ENCODE peak calls at places on chromosomes 13 and 19, in seven cellular contexts. J is fibroblast of mammary gland, G is fibroblast of the aortic adventitia, A is GM10248, L is suprapubic skin, X is cardiac fibroblast, Y is kidney. V is an unnamed sample.

GRCh38 chr19:5803752-5804515 is 933 bp upstream of the NRTN start:
- DNase-seq in J (peak; percentile 78), G (peak; percentile 72), A (peak; percentile 96), L (peak; percentile 93), X (peak; percentile 90), Y (peak; percentile 95), V (peak; percentile 96)

GRCh38 chr13:63516124-63516523 is 2100.5 kb upstream of the PCDH20 start:
- DNase-seq in J (no peak), G (no peak), A (no peak), L (no peak), X (no peak), Y (no peak), V (no peak)

GRCh38 chr13:112997188-112998135 is 28.4 kb downstream of the MCF2L start:
- DNase-seq in J (no peak), G (no peak), A (no peak), L (no peak), X (no peak), Y (no peak), V (no peak)

GRCh38 chr13:40430234-40430633 is 236.2 kb downstream of the FOXO1 start:
- DNase-seq in J (no peak), G (no peak), A (no peak), L (no peak), X (no peak), Y (no peak), V (no peak)

GRCh38 chr19:33311326-33311682 is 9.0 kb upstream of the CEBPA start:
- DNase-seq in J (no peak), G (no peak), A (peak; percentile 16), L (no peak), X (no peak), Y (no peak), V (peak; percentile 80)

GRCh38 chr19:10503002-10503789 is at the start of gene KEAP1:
- DNase-seq in J (no peak), G (peak; percentile 18), A (no peak), L (no peak), X (peak; percentile 26), Y (no peak), V (peak; percentile 82)

GRCh38 chr19:5907216-5907615 is 2.5 kb downstream of the VMAC start:
- DNase-seq in J (peak; percentile 19), G (no peak), A (no peak), L (no peak), X (no peak), Y (no peak), V (no peak)

GRCh38 chr19:38361633-38362075 is 12.7 kb upstream of the PSMD8 start:
- DNase-seq in J (peak; percentile 52), G (peak; percentile 48), A (peak; percentile 85), L (peak; percentile 81), X (peak; percentile 71), Y (peak; percentile 91), V (peak; percentile 90)

GRCh38 chr13:77533875-77534788 is 1.4 kb upstream of the SCEL start:
- DNase-seq in J (peak; percentile 26), G (no peak), A (no peak), L (no peak), X (no peak), Y (no peak), V (no peak)

GRCh38 chr13:49791214-49791752 is 1.2 kb downstream of the KPNA3 start:
- DNase-seq in J (peak; percentile 46), G (peak; percentile 32), A (peak; percentile 48), L (no peak), X (peak; percentile 50), Y (no peak), V (no peak)

GRCh38 chr19:18733196-18733647 is 49.7 kb downstream of the CRTC1 start:
- DNase-seq in J (peak; percentile 60), G (peak; percentile 79), A (no peak), L (no peak), X (peak; percentile 86), Y (peak; percentile 72), V (no peak)

GRCh38 chr19:2969104-2969504 is 8.3 kb upstream of the TLE6 start:
- DNase-seq in J (peak; percentile 49), G (peak; percentile 69), A (no peak), L (no peak), X (peak; percentile 89), Y (peak; percentile 87), V (no peak)

GRCh38 chr19:2962018-2962670 is 15.2 kb upstream of the TLE6 start:
- DNase-seq in J (peak; percentile 87), G (peak; percentile 92), A (peak; percentile 72), L (no peak), X (peak; percentile 81), Y (no peak), V (no peak)

GRCh38 chr19:2963122-2963521 is 14.2 kb upstream of the TLE6 start:
- DNase-seq in J (no peak), G (no peak), A (no peak), L (no peak), X (no peak), Y (no peak), V (no peak)

GRCh38 chr19:2967972-2968371 is 9.4 kb upstream of the TLE6 start:
- DNase-seq in J (no peak), G (no peak), A (no peak), L (no peak), X (no peak), Y (no peak), V (no peak)

GRCh38 chr19:2964874-2965273 is 12.5 kb upstream of the TLE6 start:
- DNase-seq in J (no peak), G (no peak), A (no peak), L (no peak), X (no peak), Y (no peak), V (no peak)
- TF ChIP-seq CTCF in J (no peak), G (no peak), A (no peak), L (no peak), X (no peak), Y (no peak), V (no peak)

GRCh38 chr19:17703823-17704463 is 15.3 kb upstream of the MAP1S start:
- DNase-seq in J (peak; percentile 60), G (peak; percentile 45), A (peak; percentile 84), L (no peak), X (peak; percentile 66), Y (no peak), V (peak; percentile 74)
- TF ChIP-seq CTCF in J (peak; percentile 68), G (peak; percentile 87), A (peak; percentile 86), L (peak; percentile 60), X (peak; percentile 90), Y (peak; percentile 59), V (peak; percentile 91)

GRCh38 chr19:31335716-31336115 is 13.5 kb downstream of the TSHZ3 start:
- DNase-seq in J (no peak), G (no peak), A (no peak), L (no peak), X (no peak), Y (no peak), V (no peak)

GRCh38 chr19:31337007-31337914 is 12.0 kb downstream of the TSHZ3 start:
- DNase-seq in J (no peak), G (no peak), A (no peak), L (no peak), X (peak; percentile 34), Y (no peak), V (no peak)

GRCh38 chr19:31340059-31341025 is 8.9 kb downstream of the TSHZ3 start:
- DNase-seq in J (peak; percentile 94), G (no peak), A (no peak), L (no peak), X (peak; percentile 56), Y (no peak), V (no peak)

GRCh38 chr19:31339405-31339804 is 9.8 kb downstream of the TSHZ3 start:
- DNase-seq in J (no peak), G (no peak), A (no peak), L (no peak), X (peak; percentile 16), Y (no peak), V (no peak)

DNA sequence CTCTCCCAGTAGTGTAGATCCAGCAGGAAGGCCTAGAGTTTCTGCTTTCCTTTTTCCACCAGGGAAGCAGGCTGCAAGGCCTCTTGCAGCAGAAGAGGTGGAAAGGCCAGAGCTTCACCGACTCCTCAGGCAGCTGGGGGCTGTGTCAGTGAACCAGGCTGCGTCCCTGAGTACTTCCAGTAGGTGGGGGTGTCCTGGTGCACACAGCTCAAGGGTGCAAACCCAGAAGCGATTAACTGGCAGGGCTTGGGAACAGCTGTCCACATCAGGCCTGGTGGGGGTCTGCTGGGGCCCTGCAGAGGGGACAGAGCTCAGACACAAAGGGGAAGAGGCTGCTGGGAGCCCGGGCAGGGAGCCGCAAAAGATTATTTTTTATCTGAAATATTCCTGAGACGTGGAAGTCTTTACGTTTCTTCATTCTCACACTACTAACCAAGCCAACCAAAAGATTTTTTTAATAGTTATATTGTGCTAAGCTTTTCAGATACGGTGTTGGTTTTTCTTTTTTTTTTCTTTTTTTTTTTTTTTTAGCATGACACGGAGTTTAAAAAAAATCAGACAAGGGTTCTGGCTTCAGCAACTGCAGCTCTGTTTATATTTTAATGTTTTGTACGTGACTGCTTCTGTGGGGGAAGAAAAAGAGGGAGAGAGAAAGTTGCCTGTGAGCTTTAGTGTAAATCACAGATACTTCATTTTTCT is 11.0 kb downstream of the TSHZ3 start:
- DNase-seq in J (peak; percentile 78), G (peak; percentile 75), A (no peak), L (no peak), X (peak; percentile 92), Y (no peak), V (no peak)
- TF ChIP-seq CTCF in J (peak; percentile 85), G (peak; percentile 84), A (no peak), L (peak; percentile 45), X (peak; percentile 89), Y (peak; percentile 19), V (peak; percentile 47)

GRCh38 chr13:44112700-44113329 is 233.1 kb downstream of the LACC1 start:
- DNase-seq in J (no peak), G (no peak), A (no peak), L (no peak), X (no peak), Y (no peak), V (no peak)

GRCh38 chr13:44117351-44117750 is 237.6 kb downstream of the LACC1 start:
- DNase-seq in J (no peak), G (peak; percentile 44), A (no peak), L (no peak), X (peak; percentile 52), Y (no peak), V (no peak)

GRCh38 chr13:44111701-44112100 is 232.0 kb downstream of the LACC1 start:
- DNase-seq in J (no peak), G (no peak), A (no peak), L (no peak), X (no peak), Y (no peak), V (no peak)

GRCh38 chr13:44120814-44121505 is 241.3 kb downstream of the LACC1 start:
- DNase-seq in J (no peak), G (no peak), A (no peak), L (no peak), X (no peak), Y (no peak), V (no peak)

DNA sequence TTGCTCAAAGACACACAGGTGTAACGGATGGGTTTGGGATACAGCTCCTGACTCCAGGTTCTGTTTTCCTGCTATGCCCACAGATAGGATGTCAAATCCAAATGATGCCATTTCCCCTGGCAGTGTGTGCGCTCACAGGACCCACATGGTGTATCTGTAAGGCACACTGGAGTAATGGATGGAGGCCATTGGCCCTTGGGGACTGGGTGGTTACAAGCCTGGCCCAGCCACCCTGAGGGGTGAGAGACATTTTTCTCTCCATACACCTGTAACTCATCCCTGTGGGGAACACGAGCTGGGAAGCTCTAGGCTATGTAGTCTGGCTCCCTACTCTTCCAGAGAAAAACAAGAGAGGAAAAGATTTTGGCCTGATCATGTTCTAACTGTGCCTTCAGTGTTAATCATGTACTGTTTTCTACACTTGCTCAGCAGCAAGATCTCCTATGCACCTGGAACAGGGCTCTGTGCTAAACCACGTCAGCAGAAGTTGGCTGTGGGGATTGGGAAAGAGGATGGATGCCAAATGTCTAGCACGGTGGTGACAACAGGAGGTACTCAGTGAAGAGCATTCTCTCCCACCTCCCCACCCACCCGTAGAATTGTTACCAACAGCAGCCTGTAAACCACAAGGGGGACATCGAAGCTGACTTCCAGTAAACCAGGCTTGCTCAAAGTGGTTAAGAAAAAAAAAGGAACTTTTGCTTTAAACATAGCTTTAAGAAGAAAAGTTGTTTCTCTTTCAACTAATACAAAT is 237.0 kb downstream of the LACC1 start:
- DNase-seq in J (no peak), G (peak; percentile 28), A (no peak), L (no peak), X (peak; percentile 53), Y (no peak), V (no peak)
- TF ChIP-seq CTCF in J (peak; percentile 18), G (peak; percentile 42), A (no peak), L (no peak), X (peak; percentile 24), Y (no peak), V (no peak)

V was measured in upper lobe of right lung.